ENCODE peak calls at places on chromosomes 7 and 10, in four cellular contexts. N, C, I and O are unnamed samples.

GRCh38 chr10:90652519-90652918 is 205.3 kb downstream of the HTR7 start:
- DNase-seq in N (no peak), C (no peak), I (no peak), O (peak)

GRCh38 chr7:158829021-158829341 is 328 bp downstream of the ESYT2 start:
- DNase-seq in N (peak), C (no peak), I (no peak), O (peak)

GRCh38 chr10:44195120-44196007 is 189.5 kb downstream of the CXCL12 start:
- DNase-seq in N (no peak), C (no peak), I (no peak), O (peak)

GRCh38 chr10:33093362-33093761 is 135.3 kb upstream of the ITGB1 start:
- DNase-seq in N (no peak), I (no peak), C (no peak), O (no peak)

GRCh38 chr10:30041394-30042105 is 17.8 kb downstream of the JCAD start:
- DNase-seq in N (no peak), I (no peak), C (no peak), O (no peak)

GRCh38 chr7:141312828-141313521 is 238.2 kb upstream of the AGK start:
- DNase-seq in C (no peak), I (no peak), N (no peak), O (no peak)

GRCh38 chr10:32413513-32413912 is 32.4 kb upstream of the CCDC7 start:
- DNase-seq in N (no peak), C (no peak), I (no peak), O (no peak)

GRCh38 chr7:82204694-82205093 is 238.9 kb downstream of the CACNA2D1 start:
- DNase-seq in N (no peak), I (no peak), C (no peak), O (no peak)

GRCh38 chr10:70915806-70916205 is 27.4 kb upstream of the PCBD1 start:
- DNase-seq in N (no peak), C (no peak), I (no peak), O (no peak)

GRCh38 chr7:132770055-132770454 is 193.8 kb upstream of the PLXNA4 start:
- DNase-seq in I (no peak), N (no peak), C (no peak), O (no peak)

GRCh38 chr7:157825325-157825724 is 488.5 kb downstream of the DNAJB6 start:
- DNase-seq in I (no peak), C (no peak), N (no peak), O (no peak)

GRCh38 chr10:5645375-5645774 is 21.0 kb downstream of the ASB13 start:
- DNase-seq in I (no peak), N (no peak), C (no peak), O (peak)

GRCh38 chr10:99426689-99427088 is 3.7 kb downstream of the GOT1 start:
- DNase-seq in C (no peak), I (no peak), N (no peak), O (no peak)

GRCh38 chr7:127253289-127254162 is 785 bp upstream of the GRM8 start:
- DNase-seq in N (peak), C (no peak), I (peak), O (peak)

GRCh38 chr7:112143567-112143966 is 62.6 kb downstream of the DOCK4 start:
- DNase-seq in I (no peak), C (no peak), N (no peak), O (no peak)

GRCh38 chr7:20450473-20450872 is 119.8 kb downstream of the ITGB8 start:
- DNase-seq in C (no peak), N (no peak), I (no peak), O (no peak)

GRCh38 chr7:88791891-88792290 is 3.6 kb downstream of the TEX47 start:
- DNase-seq in I (no peak), N (no peak), C (no peak), O (no peak)

GRCh38 chr7:88792361-88792760 is 3.2 kb downstream of the TEX47 start:
- DNase-seq in C (no peak), I (no peak), N (no peak), O (no peak)

GRCh38 chr7:88795553-88795952 is at the start of gene TEX47:
- DNase-seq in I (no peak), C (no peak), N (no peak), O (peak)

GRCh38 chr7:88787777-88788176 is 7.8 kb downstream of the TEX47 start:
- DNase-seq in C (no peak), N (no peak), I (no peak), O (no peak)

GRCh38 chr7:88789480-88790064 is 6.0 kb downstream of the TEX47 start:
- DNase-seq in C (no peak), I (peak), N (peak), O (peak)
- TF ChIP-seq JUND in C (no peak), I (no peak), N (no peak), O (no peak)

GRCh38 chr7:27605689-27606269 is 56.9 kb downstream of the HIBADH start:
- DNase-seq in C (no peak), N (no peak), I (no peak), O (no peak)
- TF ChIP-seq JUND in C (no peak), N (no peak), I (no peak), O (no peak)

DNA sequence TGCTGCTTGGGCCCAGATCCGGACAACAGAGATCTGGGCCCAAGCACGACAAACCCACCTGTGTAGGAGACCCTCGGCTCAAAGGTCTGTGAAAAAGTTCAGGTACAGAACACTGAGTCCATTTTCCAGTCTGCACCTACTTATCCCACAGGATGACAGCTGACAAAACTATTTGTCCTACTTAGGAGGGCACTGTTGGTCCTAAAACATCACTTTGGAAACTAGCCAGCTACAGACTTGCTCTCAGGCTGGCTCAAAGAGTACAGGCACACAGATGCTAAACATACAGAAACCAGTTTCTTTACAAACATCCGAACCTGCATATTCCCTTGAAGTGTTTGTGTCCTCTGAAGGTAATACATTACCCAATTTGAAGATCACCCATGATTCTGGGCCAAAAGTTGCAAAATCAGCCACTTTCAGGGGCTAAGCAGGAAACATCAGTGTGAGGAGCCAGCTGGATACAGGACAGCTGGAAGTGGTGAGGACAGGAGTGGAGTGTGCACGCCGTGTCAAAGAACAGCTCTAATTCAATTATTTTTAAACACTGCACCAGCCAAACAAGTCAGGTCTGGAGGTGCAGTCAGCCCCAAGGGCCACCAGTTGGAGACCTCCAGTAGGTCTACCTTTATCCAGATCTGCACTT is 88.5 kb downstream of the NOC3L start:
- DNase-seq in C (no peak), N (no peak), I (no peak), O (no peak)
- TF ChIP-seq JUND in C (no peak), N (no peak), I (no peak), O (no peak)

DNA sequence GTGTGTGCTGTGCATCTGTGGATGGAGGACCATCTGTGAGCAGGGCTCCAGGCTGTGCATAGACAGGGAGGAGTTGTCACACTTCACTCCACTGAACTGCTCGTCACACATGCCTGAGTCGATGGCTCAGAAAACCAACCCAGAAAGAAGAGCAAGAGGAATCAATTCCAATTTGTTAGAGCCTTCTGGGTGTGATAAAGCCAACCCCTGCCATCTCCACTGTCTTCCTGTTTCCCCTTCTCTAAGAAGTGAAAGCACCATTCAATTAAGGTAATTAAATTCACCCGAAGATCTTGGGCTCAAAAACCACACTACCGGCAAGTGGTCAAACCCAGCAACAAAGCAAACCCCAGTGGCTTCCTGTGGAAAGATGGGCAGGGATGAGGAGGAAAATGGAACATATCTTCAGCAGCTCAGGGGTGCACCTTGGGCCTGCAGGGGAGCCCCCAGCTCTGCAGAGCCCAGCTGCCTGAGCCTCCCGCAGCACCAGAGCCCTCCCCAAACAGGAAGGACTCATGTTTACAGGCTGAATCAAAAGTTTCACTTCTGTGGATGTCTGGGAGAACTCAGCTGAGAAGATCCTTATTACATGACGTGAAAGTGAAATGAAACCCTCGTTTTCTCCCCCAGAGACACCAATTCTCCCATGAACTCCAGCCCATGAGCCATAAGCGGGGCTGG is 10.9 kb downstream of the C10orf71 start:
- DNase-seq in I (no peak), N (no peak), C (peak), O (no peak)
- TF ChIP-seq JUND in I (no peak), N (no peak), C (no peak), O (no peak)

DNA sequence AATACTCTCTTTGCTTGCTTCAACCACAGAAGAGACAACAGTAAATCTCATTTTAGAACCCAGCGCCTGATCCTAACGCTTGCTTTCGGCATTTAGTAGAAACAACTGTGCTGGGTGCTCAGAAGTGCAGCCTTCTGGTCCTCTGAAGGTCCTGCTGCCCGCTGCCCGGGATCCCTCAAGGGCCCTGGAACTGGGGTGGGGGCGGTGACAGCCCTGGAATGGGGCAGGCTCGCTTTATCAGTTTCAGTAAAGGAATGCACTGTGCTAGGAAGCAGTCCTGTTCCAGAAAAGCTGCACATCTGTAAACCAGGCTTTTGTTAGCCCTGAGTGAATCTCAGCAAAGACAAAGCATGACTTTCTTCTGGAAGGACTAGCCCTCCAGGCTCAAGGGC is 254.6 kb downstream of the TNS3 start:
- DNase-seq in I (peak), N (no peak), C (no peak), O (no peak)
- TF ChIP-seq JUND in I (no peak), N (no peak), C (no peak), O (no peak)

GRCh38 chr10:124045245-124045644 is 48.2 kb downstream of the CHST15 start:
- DNase-seq in I (no peak), N (no peak), C (no peak), O (no peak)
- TF ChIP-seq JUND in I (no peak), N (no peak), C (no peak), O (no peak)

GRCh38 chr10:119502214-119502613 is 40.3 kb downstream of the RGS10 start:
- DNase-seq in N (no peak), C (no peak), I (no peak), O (no peak)
- TF ChIP-seq JUND in N (no peak), C (no peak), I (no peak), O (no peak)

GRCh38 chr10:130418731-130419130 is 282.5 kb downstream of the GLRX3 start:
- DNase-seq in N (no peak), C (no peak), I (no peak), O (no peak)

GRCh38 chr10:130411496-130412070 is 275.4 kb downstream of the GLRX3 start:
- DNase-seq in C (no peak), I (no peak), N (no peak), O (no peak)

GRCh38 chr10:130412317-130412716 is 276.1 kb downstream of the GLRX3 start:
- DNase-seq in I (no peak), C (no peak), N (no peak), O (no peak)

GRCh38 chr10:130421909-130422308 is 285.7 kb downstream of the GLRX3 start:
- DNase-seq in N (no peak), C (no peak), I (no peak), O (no peak)

DNA sequence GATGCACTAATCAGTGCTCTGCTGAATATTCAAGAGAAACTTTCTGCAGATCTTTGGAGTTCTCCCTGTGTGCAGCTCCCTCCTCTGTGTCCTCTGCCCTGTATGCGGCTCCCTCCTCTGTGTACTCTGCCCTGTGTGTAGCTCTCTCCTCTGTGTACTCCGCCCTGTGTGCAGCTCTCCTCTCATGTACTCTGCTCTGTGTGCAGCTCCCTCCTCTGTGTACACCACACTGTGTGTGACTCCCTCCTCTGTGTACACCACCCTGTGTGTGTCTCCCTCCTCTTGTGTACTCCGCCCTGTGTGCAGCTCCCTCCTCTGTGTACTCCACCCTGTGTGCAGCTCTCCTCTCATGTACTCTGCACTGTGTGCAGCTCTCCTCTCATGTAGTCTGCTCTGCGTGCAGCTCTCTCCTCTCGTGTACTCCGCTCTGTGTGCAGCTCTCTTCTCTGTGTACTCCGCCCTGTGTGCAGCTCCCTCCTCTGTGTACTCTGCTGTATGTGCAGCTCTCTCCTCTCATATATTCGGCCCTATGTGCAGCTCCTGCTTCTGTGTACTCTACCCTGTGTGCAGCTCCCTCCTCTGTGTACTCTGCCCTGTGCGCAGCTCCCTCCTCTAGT is 280.3 kb downstream of the GLRX3 start:
- DNase-seq in N (no peak), I (no peak), C (no peak), O (no peak)
- TF ChIP-seq JUND in N (no peak), I (no peak), C (no peak), O (no peak)

DNA sequence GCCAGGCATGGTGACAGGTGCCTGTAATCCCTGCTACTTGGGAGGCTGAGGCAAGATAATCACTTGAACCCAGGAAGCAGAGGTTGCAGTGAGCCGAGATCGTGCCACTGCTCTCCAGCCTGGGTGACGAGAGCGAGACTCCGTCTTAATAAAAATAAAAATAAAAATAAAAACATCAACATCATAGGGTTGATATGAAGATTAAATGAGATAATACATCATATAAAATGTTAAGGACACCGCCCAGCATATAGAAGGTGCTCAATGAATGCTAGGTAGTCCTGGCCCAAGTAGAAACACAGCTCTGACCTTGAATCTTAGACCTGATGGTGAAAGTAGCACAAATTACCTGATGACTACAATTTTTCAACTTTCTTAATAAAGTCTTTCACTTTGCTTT is 74.0 kb downstream of the PAX2 start:
- DNase-seq in N (no peak), I (no peak), C (no peak), O (no peak)
- TF ChIP-seq JUND in N (no peak), I (no peak), C (no peak), O (no peak)